ENCODE peak calls at places on chromosomes 1 and 21, in six cellular contexts. Z, U, I, G, A and L are unnamed samples.

GRCh38 chr1:204730826-204731459 is 45.4 kb upstream of the LRRN2 start:
- DNase-seq in Z (no peak), U (no peak), I (no peak), G (no peak), A (no peak), L (no peak)

GRCh38 chr1:66294692-66295384 is 239.1 kb upstream of the SGIP1 start:
- DNase-seq in Z (no peak), U (peak; percentile 70), I (no peak), G (peak; percentile 22), A (no peak), L (no peak)

GRCh38 chr21:22346576-22346975 is 1348.4 kb downstream of the NCAM2 start:
- DNase-seq in Z (no peak), U (no peak), I (no peak), G (no peak), A (no peak), L (no peak)

GRCh38 chr1:193700710-193701355 is 514.4 kb upstream of the B3GALT2 start:
- DNase-seq in Z (no peak), U (peak; percentile 79), I (no peak), G (peak; percentile 67), A (no peak), L (no peak)

GRCh38 chr1:11753555-11754208 is 8.3 kb upstream of the C1orf167 start:
- DNase-seq in Z (no peak), U (no peak), I (no peak), G (peak; percentile 26), A (no peak), L (no peak)

GRCh38 chr1:227774051-227774720 is 39.0 kb downstream of the SNAP47 start:
- DNase-seq in Z (no peak), U (no peak), I (no peak), G (no peak), A (no peak), L (no peak)

GRCh38 chr1:35031103-35031452 is 667 bp downstream of the ZMYM6 start:
- DNase-seq in Z (no peak), U (peak; percentile 49), I (peak; percentile 32), G (peak; percentile 57), A (peak; percentile 13), L (peak; percentile 13)

GRCh38 chr1:50422946-50423669 is at the start of gene DMRTA2:
- DNase-seq in Z (peak; percentile 84), U (no peak), I (peak; percentile 84), G (peak; percentile 35), A (no peak), L (peak; percentile 13)

GRCh38 chr1:155529929-155530328 is 32.7 kb downstream of the ASH1L start:
- DNase-seq in Z (no peak), U (no peak), I (no peak), G (no peak), A (no peak), L (no peak)

GRCh38 chr1:10975567-10976326 is 36.7 kb upstream of the TARDBP start:
- DNase-seq in Z (no peak), U (peak; percentile 64), I (no peak), G (peak; percentile 72), A (no peak), L (peak; percentile 48)

GRCh38 chr1:6703016-6703415 is 1.4 kb upstream of the DNAJC11 start:
- DNase-seq in Z (no peak), U (peak; percentile 35), I (no peak), G (no peak), A (no peak), L (no peak)

GRCh38 chr1:204600968-204601367 is 84.6 kb downstream of the LRRN2 start:
- DNase-seq in Z (no peak), U (no peak), I (peak; percentile 58), G (no peak), A (no peak), L (no peak)

GRCh38 chr1:192045038-192045575 is 113.2 kb upstream of the RGS18 start:
- DNase-seq in Z (no peak), U (no peak), I (no peak), G (no peak), A (no peak), L (no peak)

GRCh38 chr1:231395051-231395995 is 26.8 kb downstream of the EGLN1 start:
- DNase-seq in Z (no peak), U (peak; percentile 98), I (no peak), G (peak; percentile 98), A (no peak), L (peak; percentile 94)

GRCh38 chr1:243924588-243925349 is 74.7 kb upstream of the AKT3 start:
- DNase-seq in Z (no peak), U (no peak), I (no peak), G (peak; percentile 72), A (no peak), L (peak; percentile 79)

GRCh38 chr21:30083120-30083945 is 83.3 kb downstream of the CLDN17 start:
- DNase-seq in Z (no peak), U (no peak), I (peak; percentile 77), G (no peak), A (no peak), L (no peak)

GRCh38 chr1:54331091-54331772 is 75.0 kb downstream of the SSBP3 start:
- DNase-seq in Z (no peak), U (peak; percentile 71), I (no peak), G (no peak), A (no peak), L (no peak)

GRCh38 chr1:89065077-89065868 is at the start of gene GBP1:
- DNase-seq in Z (no peak), U (peak; percentile 88), I (no peak), G (peak; percentile 91), A (no peak), L (peak; percentile 87)

DNA sequence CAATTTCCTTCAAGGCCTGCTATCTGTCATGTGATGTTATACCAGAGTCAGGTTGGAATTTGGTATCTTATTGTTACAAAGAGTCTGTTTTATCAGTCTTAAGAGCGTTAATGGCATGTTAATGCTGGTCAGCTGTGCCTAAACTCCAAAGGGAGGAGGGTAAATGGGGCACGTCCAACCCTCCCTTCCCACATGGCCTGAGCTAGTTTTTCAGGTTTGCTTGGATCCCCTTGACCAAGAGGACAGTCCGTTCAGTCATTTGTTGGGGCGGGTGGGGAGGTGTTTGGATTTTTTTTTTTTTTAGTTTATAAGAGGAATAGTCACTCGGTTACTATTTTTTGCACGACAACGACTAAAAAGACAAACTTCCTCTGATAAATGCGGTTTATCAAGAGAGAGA is 63.8 kb upstream of the LYST start:
- DNase-seq in Z (no peak), U (no peak), I (no peak), G (no peak), A (no peak), L (peak; percentile 67)
- H4K91ac ChIP-seq in Z (no peak overlapping the region), U (no peak overlapping the region), I (no peak overlapping the region), G (no peak overlapping the region), A (no peak overlapping the region), L (no peak overlapping the region)

DNA sequence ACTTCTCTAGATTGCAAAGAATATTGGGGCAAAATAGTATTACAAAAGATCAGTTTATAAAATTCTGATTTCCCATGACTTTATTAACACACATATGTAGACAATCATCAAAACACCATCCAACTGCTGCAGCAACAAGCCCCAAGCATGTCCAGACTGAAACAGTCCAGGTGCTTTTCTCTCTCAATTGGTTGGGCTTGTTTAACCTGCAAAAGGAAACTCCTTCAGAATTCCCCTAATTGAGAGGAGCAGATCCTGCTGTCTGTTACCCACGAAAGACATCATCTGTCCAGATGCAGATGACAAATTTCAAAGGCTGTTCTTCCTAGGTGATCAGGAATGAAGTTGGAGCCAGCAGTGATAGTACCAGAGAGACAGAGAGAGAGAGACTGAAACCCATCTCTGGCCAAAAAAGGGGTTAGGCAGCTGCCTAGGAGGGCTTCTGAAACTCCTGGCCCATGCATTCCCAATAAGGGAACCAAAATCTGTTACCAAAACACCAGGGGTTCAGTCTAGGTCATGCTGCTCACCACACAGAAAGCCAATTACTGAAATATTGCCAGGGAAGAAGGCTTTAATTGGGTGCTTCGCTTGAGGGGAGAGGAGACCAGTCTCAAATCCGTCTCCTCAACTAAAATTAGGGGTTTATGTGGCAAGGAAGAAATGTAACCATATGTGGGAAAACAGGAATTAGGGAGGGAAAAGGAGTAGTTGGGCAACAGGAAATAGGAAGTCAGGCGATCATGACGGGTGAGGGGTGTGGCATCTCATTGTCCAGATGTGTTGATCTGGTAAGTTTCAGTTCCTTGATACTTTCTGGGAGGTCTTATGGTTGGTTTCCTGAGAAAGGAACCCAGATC is 34.7 kb upstream of the RGL1 start:
- DNase-seq in Z (no peak), U (no peak), I (no peak), G (no peak), A (no peak), L (no peak)
- H4K91ac ChIP-seq in Z (no peak overlapping the region), U (no peak overlapping the region), I (no peak overlapping the region), G (no peak overlapping the region), A (no peak overlapping the region), L (no peak overlapping the region)

GRCh38 chr1:183914891-183915290 is 110.0 kb downstream of the RGL1 start:
- DNase-seq in Z (no peak), U (no peak), I (no peak), G (no peak), A (no peak), L (no peak)
- H4K91ac ChIP-seq in Z (no peak overlapping the region), U (no peak overlapping the region), I (no peak overlapping the region), G (no peak overlapping the region), A (no peak overlapping the region), L (no peak overlapping the region)

GRCh38 chr1:175338447-175339135 is 146.0 kb upstream of the KIAA0040 start:
- DNase-seq in Z (no peak), U (no peak), I (peak; percentile 85), G (peak; percentile 3), A (peak; percentile 29), L (no peak)
- H4K91ac ChIP-seq in Z (no peak overlapping the region), U (no peak overlapping the region), I (no peak overlapping the region), G (no peak overlapping the region), A (no peak overlapping the region), L (peak overlapping the region; percentile 26)

GRCh38 chr1:174975764-174976163 is 24.0 kb upstream of the CACYBP start:
- DNase-seq in Z (no peak), U (no peak), I (no peak), G (no peak), A (no peak), L (no peak)

GRCh38 chr1:174971466-174971865 is 28.3 kb upstream of the CACYBP start:
- DNase-seq in Z (no peak), U (no peak), I (no peak), G (no peak), A (no peak), L (no peak)

GRCh38 chr1:174971902-174972301 is 27.8 kb upstream of the CACYBP start:
- DNase-seq in Z (no peak), U (no peak), I (no peak), G (no peak), A (no peak), L (no peak)

GRCh38 chr1:174974711-174975111 is 25.0 kb upstream of the CACYBP start:
- DNase-seq in Z (no peak), U (no peak), I (no peak), G (no peak), A (no peak), L (peak; percentile 72)

DNA sequence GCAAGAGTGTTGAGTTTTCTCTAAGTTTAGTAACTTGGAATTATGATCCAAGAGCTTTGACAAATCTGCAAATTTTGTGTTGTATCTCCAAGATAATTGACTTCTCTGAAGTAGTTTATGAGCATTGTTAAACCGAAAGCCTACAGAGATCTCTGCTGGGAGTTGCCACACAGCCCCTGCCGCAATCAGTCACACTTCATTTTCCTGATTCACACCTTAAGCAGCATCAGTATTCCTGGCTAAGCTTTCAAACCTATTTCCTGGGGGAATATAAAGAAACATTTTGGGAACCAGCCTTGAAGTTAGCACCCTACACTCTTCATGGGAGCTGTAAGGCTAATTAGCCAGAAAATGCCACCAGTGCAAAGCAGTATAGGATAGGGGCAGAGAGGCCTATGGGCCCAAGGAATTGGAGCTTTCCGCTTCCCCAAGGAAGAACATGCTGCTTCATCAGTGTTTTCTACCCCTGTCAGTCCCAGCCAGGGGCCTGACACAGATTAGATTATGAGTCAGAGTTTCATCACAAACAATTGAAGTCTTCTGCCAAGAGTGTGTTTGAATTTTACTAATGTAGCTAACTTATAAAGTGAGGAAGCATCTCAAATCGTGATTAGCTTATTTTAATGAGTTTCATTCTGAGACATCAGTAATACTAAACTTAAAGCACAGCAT is 23.2 kb upstream of the CACYBP start:
- DNase-seq in Z (no peak), U (peak; percentile 64), I (no peak), G (peak; percentile 53), A (no peak), L (peak; percentile 52)
- H4K91ac ChIP-seq in Z (no peak overlapping the region), U (no peak overlapping the region), I (no peak overlapping the region), G (no peak overlapping the region), A (no peak overlapping the region), L (no peak overlapping the region)